ENCODE peak calls at places on chromosomes 5 and 9, in five cellular contexts. K is HTR-8/SVneo, V is AG10803, I is left ventricle myocardium superior, H is heart left ventricle. Q is an unnamed sample.

GRCh38 chr5:120789918-120790714 is 326.0 kb downstream of the PRR16 start:
- DNase-seq in K (no peak), V (peak), I (no peak), H (no peak), Q (peak)

GRCh38 chr5:147748590-147748989 is 33.9 kb downstream of the JAKMIP2 start:
- DNase-seq in K (no peak), V (no peak), I (no peak), H (no peak), Q (no peak)

GRCh38 chr9:76572205-76572550 is 113.2 kb downstream of the GCNT1 start:
- DNase-seq in K (no peak), V (no peak), I (no peak), H (no peak), Q (no peak)

GRCh38 chr5:122073023-122073422 is 5.0 kb downstream of the LOX start:
- DNase-seq in K (no peak), V (no peak), I (no peak), H (no peak), Q (peak)

GRCh38 chr9:123865226-123865625 is 64.7 kb downstream of the DENND1A start:
- DNase-seq in K (no peak), V (no peak), I (peak), H (no peak), Q (no peak)

GRCh38 chr5:79849061-79849460 is 142.0 kb downstream of the MTX3 start:
- DNase-seq in K (no peak), V (no peak), I (no peak), H (no peak), Q (no peak)

GRCh38 chr9:21967169-21967568 is 27.0 kb downstream of the CDKN2A start:
- DNase-seq in K (no peak), V (no peak), I (no peak), H (no peak), Q (no peak)

GRCh38 chr9:110186254-110186653 is 21.7 kb downstream of the C9orf152 start:
- DNase-seq in K (no peak), V (no peak), I (no peak), H (no peak), Q (no peak)